ENCODE peak calls at places on chromosomes 13 and 19, in nine cellular contexts. S is GM10248; V is stimulated activated CD8-positive, alpha-beta memory T cell treated with anti-CD3 and anti-CD28 coated beads, Interleukin-12 subunit alpha, Interleukin-12 subunit beta, amount 100 ng/mL, for 4 hours; J is cardiac fibroblast; K is right lobe of liver; F is KBM-7; N is GM23338; T is activated CD8-positive, alpha-beta memory T cell treated with anti-CD3 and anti-CD28 coated beads for 1 hour; H is SW480. Z is an unnamed sample.

GRCh38 chr19:44142014-44142523 is 715 bp downstream of the ZNF234 start:
- DNase-seq in S (no peak), V (no peak), J (peak; percentile 52), K (no peak), F (no peak), N (no peak), T (no peak), H (no peak), Z (no peak)

GRCh38 chr13:99995503-99996176 is 14.1 kb downstream of the ZIC2 start:
- DNase-seq in S (no peak), V (no peak), J (peak; percentile 52), K (no peak), F (peak; percentile 82), N (peak; percentile 74), T (no peak), H (no peak), Z (no peak)

GRCh38 chr13:45522571-45522970 is 57.8 kb downstream of the COG3 start:
- DNase-seq in S (no peak), V (no peak), J (no peak), K (no peak), F (no peak), N (no peak), T (no peak), H (no peak), Z (no peak)

GRCh38 chr13:51397262-51397933 is 55.4 kb downstream of the INTS6 start:
- DNase-seq in S (no peak), V (no peak), J (peak; percentile 78), K (no peak), F (no peak), N (peak; percentile 52), T (no peak), H (no peak), Z (no peak)

GRCh38 chr19:39824143-39825092 is 9.5 kb downstream of the DYRK1B start:
- DNase-seq in S (peak; percentile 92), V (peak; percentile 65), J (peak; percentile 94), K (peak; percentile 90), F (no peak), N (peak; percentile 99), T (peak; percentile 66), H (peak; percentile 97), Z (peak; percentile 90)

GRCh38 chr19:40241809-40242384 is 15.4 kb upstream of the CCNP start:
- DNase-seq in S (no peak), V (no peak), J (peak; percentile 65), K (peak; percentile 55), F (no peak), N (no peak), T (no peak), H (no peak), Z (peak; percentile 46)

GRCh38 chr19:45931055-45931454 is 16.5 kb upstream of the NANOS2 start:
- DNase-seq in S (no peak), V (no peak), J (no peak), K (no peak), F (no peak), N (no peak), T (no peak), H (no peak), Z (no peak)

GRCh38 chr13:41962994-41963393 is 2.1 kb upstream of the VWA8 start:
- DNase-seq in S (no peak), V (no peak), J (no peak), K (no peak), F (no peak), N (no peak), T (no peak), H (no peak), Z (no peak)

GRCh38 chr19:5644051-5644450 is 21.2 kb downstream of the SAFB start:
- DNase-seq in S (no peak), V (no peak), J (peak; percentile 32), K (no peak), F (no peak), N (no peak), T (no peak), H (no peak), Z (no peak)

GRCh38 chr19:41000310-41000737 is 9.2 kb downstream of the CYP2B6 start:
- DNase-seq in S (no peak), V (no peak), J (peak; percentile 11), K (peak; percentile 82), F (no peak), N (no peak), T (no peak), H (peak; percentile 47), Z (no peak)

GRCh38 chr13:36858285-36858684 is 39.3 kb downstream of the RFXAP start:
- DNase-seq in S (peak; percentile 39), V (no peak), J (peak; percentile 74), K (no peak), F (peak; percentile 64), N (peak; percentile 87), T (no peak), H (peak; percentile 70), Z (no peak)

GRCh38 chr13:101514695-101515275 is 62.3 kb downstream of the ITGBL1 start:
- DNase-seq in S (peak; percentile 4), V (no peak), J (peak; percentile 89), K (no peak), F (peak; percentile 39), N (peak; percentile 76), T (no peak), H (peak; percentile 69), Z (no peak)

GRCh38 chr13:50910483-50910805 is 853 bp downstream of the RNASEH2B start:
- DNase-seq in S (peak; percentile 18), V (no peak), J (peak; percentile 62), K (peak; percentile 70), F (peak; percentile 62), N (peak; percentile 68), T (no peak), H (peak; percentile 80), Z (no peak)

GRCh38 chr19:41595258-41595889 is 19.4 kb downstream of the CEACAM21 start:
- DNase-seq in S (peak; percentile 74), V (peak; percentile 30), J (peak; percentile 91), K (no peak), F (peak; percentile 69), N (peak; percentile 82), T (peak; percentile 43), H (peak; percentile 88), Z (no peak)

GRCh38 chr19:43726736-43727592 is 11.1 kb downstream of the IRGC start:
- DNase-seq in S (no peak), V (no peak), J (no peak), K (no peak), F (peak; percentile 51), N (no peak), T (no peak), H (no peak), Z (no peak)

Z was measured in lower lobe of right lung.